ENCODE peak calls at places on chromosome 22, in six cellular contexts. Y is AG04450, V is endothelial cell of umbilical vein, U is Peyer's patch, S is GM20000, P is foreskin fibroblast. Z is an unnamed sample.

GRCh38 chr22:31951201-31952093 is 7.1 kb downstream of the YWHAH start:
- DNase-seq in Y (no peak), P (no peak), U (no peak), V (no peak), S (no peak), Z (no peak)

GRCh38 chr22:50261615-50262459 is at the start of gene MAPK12:
- DNase-seq in Y (no peak), S (peak), V (peak), U (no peak), P (peak), Z (peak)

GRCh38 chr22:18032455-18033101 is 8.2 kb upstream of the MICAL3 start:
- DNase-seq in U (no peak), Y (no peak), P (peak), S (no peak), V (no peak), Z (peak)

GRCh38 chr22:30873086-30873650 is 95.4 kb downstream of the MORC2 start:
- DNase-seq in V (no peak), P (no peak), Y (no peak), U (no peak), S (no peak), Z (no peak)

GRCh38 chr22:37260939-37261338 is 16.9 kb upstream of the RAC2 start:
- DNase-seq in S (peak), V (peak), U (peak), Y (no peak), P (peak), Z (peak)

GRCh38 chr22:47836957-47837356 is 1074.5 kb downstream of the TBC1D22A start:
- DNase-seq in V (no peak), Y (no peak), P (peak), U (no peak), S (no peak), Z (no peak)

GRCh38 chr22:23608583-23608982 is 23.5 kb downstream of the DRICH1 start:
- DNase-seq in U (no peak), Y (no peak), V (no peak), S (no peak), P (peak), Z (no peak)

GRCh38 chr22:31272522-31273446 is 19.5 kb downstream of the PIK3IP1 start:
- DNase-seq in S (peak), U (no peak), Y (peak), P (peak), V (peak), Z (peak)

GRCh38 chr22:33405194-33405593 is 347.0 kb upstream of the SYN3 start:
- DNase-seq in S (no peak), V (no peak), U (no peak), Y (no peak), P (no peak), Z (no peak)

GRCh38 chr22:37782340-37783168 is 25.2 kb upstream of the GCAT start:
- DNase-seq in Y (no peak), S (no peak), P (peak), V (peak), U (no peak), Z (peak)

GRCh38 chr22:30310881-30311771 is 15.6 kb downstream of the TBC1D10A start:
- DNase-seq in V (no peak), Y (no peak), S (no peak), P (peak), U (no peak), Z (no peak)

GRCh38 chr22:25048659-25049657 is 96.4 kb downstream of the KIAA1671 start:
- DNase-seq in U (peak), Y (no peak), V (peak), S (peak), P (peak), Z (peak)

GRCh38 chr22:23184100-23184763 is 3.9 kb downstream of the BCR start:
- DNase-seq in Y (no peak), P (no peak), S (no peak), U (no peak), V (no peak), Z (no peak)

GRCh38 chr22:17119481-17120202 is 1.5 kb downstream of the TMEM121B start:
- DNase-seq in P (peak), V (no peak), S (no peak), Y (no peak), U (peak), Z (peak)

GRCh38 chr22:17746916-17747315 is 27.4 kb downstream of the BID start:
- DNase-seq in P (no peak), Y (no peak), S (no peak), U (no peak), V (no peak), Z (no peak)

GRCh38 chr22:43828711-43829447 is 16.8 kb upstream of the EFCAB6 start:
- DNase-seq in P (peak), Y (no peak), U (peak), S (no peak), V (no peak), Z (no peak)
- TF ChIP-seq CTCF in P (no peak), Y (peak), U (no peak), S (no peak), V (no peak), Z (no peak)

DNA sequence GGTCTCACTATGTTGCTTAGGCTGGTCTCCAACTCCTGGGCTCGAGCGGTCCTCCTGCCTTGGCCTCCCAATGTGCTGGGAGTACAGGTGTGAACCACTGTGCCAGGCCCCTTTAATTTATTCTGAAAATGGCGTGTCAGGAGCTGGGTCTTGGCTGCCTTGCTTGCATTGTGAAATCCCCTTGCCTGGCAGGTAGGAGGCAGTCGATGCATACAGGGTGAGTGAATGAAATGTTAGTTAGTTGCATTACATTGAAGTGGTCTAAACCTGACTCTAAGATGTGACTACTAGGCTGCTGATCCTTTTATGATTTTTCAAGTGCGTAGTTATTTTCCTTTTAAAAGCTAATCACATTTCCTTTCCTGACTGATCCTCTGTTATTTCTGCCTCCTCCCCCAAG is 42.9 kb downstream of the PARVB start:
- DNase-seq in S (no peak), P (no peak), V (peak), U (no peak), Y (no peak), Z (no peak)
- TF ChIP-seq CTCF in S (no peak), P (no peak), V (peak), U (no peak), Y (no peak), Z (no peak)

GRCh38 chr22:45285431-45286058 is 796 bp downstream of the UPK3A start:
- DNase-seq in Y (no peak), S (no peak), P (no peak), V (no peak), U (no peak), Z (no peak)
- TF ChIP-seq CTCF in Y (no peak), S (no peak), P (no peak), V (no peak), U (no peak), Z (no peak)

DNA sequence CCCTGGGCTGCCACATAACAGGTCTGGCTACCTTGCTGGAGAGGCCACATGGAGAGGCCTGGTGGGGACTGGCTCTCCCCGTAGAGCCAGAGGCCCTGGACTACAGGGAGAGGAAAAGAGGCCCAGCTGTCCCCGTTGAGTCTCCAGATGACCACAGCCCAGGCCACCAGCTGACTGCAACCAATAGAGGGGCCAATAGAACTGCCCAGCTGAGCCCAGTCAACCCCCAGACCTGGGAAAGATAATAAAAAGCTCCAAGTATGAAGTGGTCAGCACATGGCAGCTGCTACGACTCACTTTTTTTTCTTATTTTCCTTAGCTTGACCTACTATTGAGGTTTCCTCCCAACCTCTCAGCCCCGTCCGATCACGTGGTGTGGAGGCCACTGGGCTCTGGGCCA is 18.4 kb downstream of the PDGFB start:
- DNase-seq in P (no peak), Y (no peak), U (no peak), V (no peak), S (no peak), Z (no peak)
- TF ChIP-seq CTCF in P (no peak), Y (no peak), U (no peak), V (no peak), S (no peak), Z (no peak)

GRCh38 chr22:19723990-19724827 is 870 bp downstream of the GP1BB start:
- DNase-seq in U (no peak), V (peak), P (no peak), Y (no peak), S (peak), Z (peak)
- TF ChIP-seq CTCF in U (no peak), V (peak), P (no peak), Y (no peak), S (peak), Z (peak)

DNA sequence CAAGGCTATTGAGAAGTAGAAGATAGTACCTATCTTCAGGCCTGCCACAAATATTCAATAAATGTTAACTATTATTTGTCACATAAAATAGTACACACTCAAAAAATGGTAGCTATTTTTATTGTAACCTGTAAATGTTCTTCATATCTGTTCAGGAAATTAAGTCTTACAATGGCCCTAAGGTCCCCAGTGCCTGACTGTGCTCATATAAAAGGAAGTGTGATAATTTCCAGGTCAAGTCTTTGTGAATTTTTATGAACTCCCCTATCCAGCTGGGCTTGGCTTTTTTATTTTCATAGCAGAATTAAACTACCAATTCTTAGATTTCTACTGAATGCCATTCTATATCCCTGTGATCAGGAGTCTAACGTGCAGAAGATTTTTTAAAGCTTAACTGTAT is 284.2 kb upstream of the PITPNB start:
- DNase-seq in P (no peak), V (peak), S (no peak), U (no peak), Y (no peak), Z (no peak)
- TF ChIP-seq CTCF in P (no peak), V (no peak), S (no peak), U (no peak), Y (no peak), Z (no peak)

DNA sequence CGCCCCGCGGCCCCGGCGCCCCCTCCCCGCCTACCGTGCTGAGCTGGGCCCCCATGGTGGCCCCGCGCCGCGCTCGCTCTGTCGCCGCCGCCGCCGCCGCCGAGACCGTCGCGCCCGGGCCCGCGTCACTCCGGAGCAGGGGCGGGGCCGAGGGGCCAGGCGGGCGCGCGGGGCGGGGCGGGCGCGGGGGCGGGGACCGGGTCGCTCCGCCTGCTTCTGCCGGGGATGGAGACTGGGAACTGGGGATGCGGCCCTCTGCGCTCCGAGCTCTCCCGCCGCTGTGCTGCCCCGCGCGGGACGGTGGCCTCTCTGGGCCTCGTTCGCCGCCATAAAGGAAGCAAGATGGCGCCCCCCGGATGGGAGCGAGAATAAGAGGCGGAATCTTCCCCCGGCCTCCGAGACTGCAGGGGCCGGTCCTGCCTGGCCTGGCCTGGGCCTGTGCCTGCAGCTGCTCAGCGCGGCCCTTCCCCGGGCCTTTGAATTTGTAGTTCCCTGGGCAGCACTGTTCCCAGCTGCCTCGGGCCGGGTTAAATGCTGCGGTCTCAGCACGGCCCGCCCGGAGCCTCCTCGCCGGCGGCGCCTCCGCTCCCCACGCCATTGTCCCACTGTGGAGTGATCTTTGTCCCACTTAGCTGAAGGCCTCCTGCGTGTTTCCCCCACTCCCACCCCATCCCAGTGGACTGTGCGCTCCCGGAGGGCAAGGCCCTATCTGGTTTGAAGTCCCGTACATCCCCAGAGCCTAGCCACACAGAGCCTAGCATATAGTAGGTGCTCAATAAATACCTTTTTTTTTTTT is at the start of gene CYB5R3:
- DNase-seq in U (peak), Y (no peak), V (peak), S (peak), P (peak), Z (peak)
- TF ChIP-seq CTCF in U (no peak), Y (no peak), V (no peak), S (no peak), P (no peak), Z (no peak)

GRCh38 chr22:20920881-20921203 is 3.6 kb downstream of the CRKL start:
- DNase-seq in S (no peak), U (no peak), V (no peak), Y (no peak), P (no peak), Z (no peak)

GRCh38 chr22:20918663-20919220 is 1.5 kb downstream of the CRKL start:
- DNase-seq in V (no peak), S (no peak), U (no peak), Y (no peak), P (peak), Z (no peak)

GRCh38 chr22:20926243-20926642 is 9.0 kb downstream of the CRKL start:
- DNase-seq in V (no peak), S (no peak), U (no peak), Y (no peak), P (no peak), Z (no peak)

GRCh38 chr22:20919718-20920117 is 2.5 kb downstream of the CRKL start:
- DNase-seq in V (peak), P (peak), U (no peak), S (no peak), Y (no peak), Z (no peak)

DNA sequence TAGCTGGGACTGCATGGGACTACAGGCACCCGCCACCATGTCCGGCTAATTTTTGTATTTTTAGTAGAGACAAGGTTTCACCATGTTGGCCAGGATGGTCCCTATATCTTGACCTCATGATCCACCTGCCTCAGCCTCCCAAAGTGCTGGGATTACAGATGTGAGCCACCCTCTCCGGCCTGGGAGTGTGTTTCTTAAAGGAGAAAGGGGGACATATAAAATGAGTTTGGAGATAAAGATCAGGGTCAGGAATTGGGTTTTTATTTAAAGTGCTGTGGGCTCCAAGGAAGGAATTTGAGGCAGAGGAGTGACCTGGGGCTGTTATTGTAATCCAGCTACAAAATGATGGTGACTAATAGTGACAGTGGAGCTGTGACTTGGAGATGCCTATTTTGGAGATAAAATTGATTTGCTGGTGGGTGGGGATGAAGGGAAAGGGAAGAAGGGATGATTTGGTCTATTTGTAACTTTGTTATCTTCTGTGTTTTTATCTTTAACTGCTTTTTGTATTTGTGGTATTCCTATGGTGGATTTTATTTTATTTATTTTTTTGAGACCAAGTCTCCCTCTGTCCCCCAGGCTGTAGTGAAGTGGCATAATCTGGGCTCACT is 5.0 kb downstream of the CRKL start:
- DNase-seq in V (no peak), S (no peak), U (no peak), Y (no peak), P (no peak), Z (no peak)
- TF ChIP-seq CTCF in V (no peak), S (no peak), U (no peak), Y (no peak), P (no peak), Z (no peak)

DNA sequence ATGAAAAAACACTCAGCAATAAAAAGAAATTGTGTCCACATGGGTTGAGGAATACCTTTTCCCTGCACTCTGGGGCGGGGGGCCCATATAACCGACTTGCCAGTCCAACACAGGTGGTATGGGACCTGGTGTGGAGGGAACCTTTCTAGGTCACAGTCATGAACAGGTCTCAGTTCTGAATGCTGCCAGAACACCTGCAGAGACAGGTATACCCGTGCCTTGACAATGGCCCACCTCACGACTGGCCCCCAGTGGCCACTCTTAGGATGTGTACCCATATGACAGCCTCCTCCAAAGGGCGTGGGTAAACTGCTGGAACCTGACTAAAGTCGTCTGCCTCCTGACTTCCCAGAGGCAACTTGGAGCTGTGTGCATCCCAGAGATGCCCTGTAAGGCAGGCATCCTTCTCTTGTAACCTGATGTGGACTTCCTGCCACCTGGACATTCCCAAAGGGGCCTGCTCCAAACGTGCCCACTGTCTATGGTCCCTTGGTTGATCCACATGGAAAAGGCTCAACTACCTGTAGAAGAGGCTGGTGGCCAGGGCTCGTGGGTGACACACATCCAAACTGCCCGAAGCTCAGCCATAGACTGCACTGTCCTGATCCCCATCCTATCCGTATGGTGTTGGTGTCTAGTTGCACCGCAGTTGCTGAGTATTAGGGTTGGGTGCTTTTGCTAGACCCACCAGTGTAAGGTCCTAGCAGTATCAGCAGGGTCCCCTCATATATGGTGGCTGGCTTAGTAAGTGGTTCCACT is 859.3 kb downstream of the BRD1 start:
- DNase-seq in V (no peak), P (no peak), S (no peak), U (peak), Y (no peak), Z (no peak)
- TF ChIP-seq CTCF in V (no peak), P (peak), S (peak), U (no peak), Y (no peak), Z (no peak)

DNA sequence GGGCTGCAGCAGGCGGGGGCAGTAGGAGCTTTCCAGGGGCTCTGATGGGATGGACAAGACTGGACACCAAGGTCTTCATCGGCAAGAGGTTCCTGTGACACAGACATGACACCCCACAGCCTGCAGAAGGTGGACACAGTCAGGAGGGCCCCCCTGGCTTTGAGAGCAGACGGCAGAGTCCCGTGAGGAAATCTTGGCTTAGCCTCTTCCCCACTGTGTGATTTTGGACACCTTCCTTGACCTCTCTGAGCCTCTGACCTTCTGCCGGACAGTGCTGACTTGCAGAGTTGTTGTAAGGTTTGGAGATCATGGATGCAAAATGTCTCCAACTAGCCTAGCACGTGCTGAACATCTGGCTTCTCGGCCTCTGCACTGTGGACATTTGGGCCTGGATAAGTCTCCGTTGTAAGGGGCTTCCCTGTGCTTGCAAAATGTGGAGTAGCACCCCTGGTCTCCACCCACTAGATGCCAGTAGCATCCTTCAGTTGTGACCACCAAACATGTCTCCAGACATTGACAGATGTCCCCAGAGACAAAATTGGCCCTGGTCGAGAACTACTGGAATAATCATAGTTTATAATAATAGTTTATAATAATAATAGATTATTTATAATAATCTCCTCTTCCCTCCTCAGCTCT is 54.6 kb downstream of the MCM5 start:
- DNase-seq in V (no peak), P (peak), S (no peak), U (no peak), Y (no peak), Z (no peak)
- TF ChIP-seq CTCF in V (peak), P (no peak), S (no peak), U (no peak), Y (peak), Z (no peak)

Z was measured in Calu3.